ENCODE peak calls at places on chromosomes 1 and 21, in four cellular contexts. M, H, X and L are unnamed samples. For H3K4me1, the result is how much of the 10 kb centered on the place peaks cover.

GRCh38 chr1:189513091-189513490 is 964.6 kb downstream of the BRINP3 start:
- DNase-seq in H (no peak), M (no peak), X (no peak), L (no peak)

GRCh38 chr1:970242-970972 is 4.1 kb downstream of the PLEKHN1 start:
- DNase-seq in H (no peak), X (no peak), M (no peak), L (no peak)

GRCh38 chr1:145786271-145786670 is 37.6 kb downstream of the RNF115 start:
- DNase-seq in X (no peak), M (no peak), H (no peak), L (no peak)

GRCh38 chr1:34763142-34763781 is 3.7 kb downstream of the GJB4 start:
- DNase-seq in H (no peak), M (no peak), X (no peak), L (no peak)

GRCh38 chr21:21788591-21788990 is 790.4 kb downstream of the NCAM2 start:
- DNase-seq in H (no peak), M (no peak), X (no peak), L (no peak)

GRCh38 chr1:172969611-172970010 is 81.1 kb downstream of the TNFSF18 start:
- DNase-seq in X (no peak), M (no peak), H (no peak), L (no peak)

GRCh38 chr1:229430761-229431269 is 3.1 kb downstream of the ACTA1 start:
- DNase-seq in X (peak), M (no peak), H (peak), L (peak)

GRCh38 chr1:156864796-156865195 is 4.1 kb downstream of the NTRK1 start:
- DNase-seq in M (no peak), X (no peak), H (no peak), L (no peak)

GRCh38 chr1:11543796-11544195 is 64.8 kb downstream of the DISP3 start:
- DNase-seq in X (no peak), M (no peak), H (no peak), L (no peak)

GRCh38 chr1:218996362-218996761 is 177.3 kb upstream of the LYPLAL1 start:
- DNase-seq in X (no peak), H (no peak), M (no peak), L (no peak)

GRCh38 chr1:166039805-166040204 is 127.0 kb downstream of the FAM78B start:
- DNase-seq in M (no peak), H (no peak), X (no peak), L (no peak)

GRCh38 chr1:240701412-240701811 is 89.5 kb upstream of the GREM2 start:
- DNase-seq in M (no peak), H (no peak), X (no peak), L (no peak)

DNA sequence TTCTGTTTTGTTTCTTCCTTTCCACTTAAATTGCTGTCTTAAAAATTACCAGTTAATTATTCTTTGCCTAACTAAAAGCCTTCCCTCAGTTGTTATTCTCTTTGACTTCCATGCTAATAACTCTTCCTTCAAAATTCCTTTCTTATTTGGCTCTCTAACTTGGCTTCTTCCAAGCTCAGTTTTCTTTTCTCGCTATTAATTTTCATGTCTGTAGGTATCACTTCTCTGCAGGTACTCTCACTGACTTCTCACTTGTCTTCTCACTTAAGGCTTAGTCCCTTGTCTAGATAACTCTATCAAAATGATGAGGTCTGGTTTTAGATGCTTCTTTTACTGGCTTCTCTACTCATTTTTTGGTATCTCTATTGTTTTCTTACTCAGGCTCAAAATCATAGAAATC is 10.1 kb downstream of the CDC7 start:
- DNase-seq in M (no peak), X (no peak), H (no peak), L (no peak)
- H3K27ac ChIP-seq in M (no peak), X (no peak), H (no peak), L (no peak)

GRCh38 chr1:31234870-31235269 is 4.8 kb downstream of the NKAIN1 start:
- DNase-seq in X (no peak), H (no peak), M (no peak), L (no peak)
- H3K4me1 ChIP-seq in X (under half), H (under half), M (under half), L (under half)

GRCh38 chr1:154574715-154575114 is 7.1 kb downstream of the CHRNB2 start:
- DNase-seq in H (no peak), X (no peak), M (no peak), L (no peak)
- H3K27ac ChIP-seq in H (no peak), X (no peak), M (no peak), L (no peak)

DNA sequence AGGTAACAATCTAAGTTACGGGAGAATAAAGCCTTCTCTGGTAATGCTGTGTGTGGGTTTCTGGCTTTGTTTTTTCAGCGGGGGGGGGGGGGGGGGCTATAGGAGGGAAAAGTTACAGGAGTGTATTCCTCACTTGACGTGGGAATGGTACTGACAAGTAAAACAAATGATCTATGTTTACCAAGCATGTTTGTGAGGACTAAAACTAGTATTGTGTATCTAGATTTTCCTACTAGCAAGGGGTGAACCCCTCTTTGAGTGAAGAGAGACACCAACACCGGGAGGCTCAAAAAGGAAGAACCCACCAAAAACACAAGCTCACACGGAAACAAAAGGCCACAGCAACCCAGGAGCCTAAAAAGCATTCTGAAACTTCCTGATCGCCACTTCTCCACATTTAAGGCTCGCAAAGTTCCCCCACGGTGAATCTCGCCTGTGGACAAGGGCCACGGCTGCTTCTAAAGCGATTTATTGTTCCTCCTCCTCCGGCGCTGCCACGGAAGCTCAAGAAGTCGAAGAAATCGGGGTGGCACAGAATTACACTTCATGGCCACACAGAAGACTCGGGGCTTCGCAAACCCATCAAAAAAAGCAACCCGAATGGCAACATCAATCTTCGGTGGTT is 720 bp downstream of the PUM1 start:
- DNase-seq in M (no peak), X (peak), H (peak), L (peak)
- H3K4me1 ChIP-seq in M (under half), X (half or more), H (under half), L (under half)

DNA sequence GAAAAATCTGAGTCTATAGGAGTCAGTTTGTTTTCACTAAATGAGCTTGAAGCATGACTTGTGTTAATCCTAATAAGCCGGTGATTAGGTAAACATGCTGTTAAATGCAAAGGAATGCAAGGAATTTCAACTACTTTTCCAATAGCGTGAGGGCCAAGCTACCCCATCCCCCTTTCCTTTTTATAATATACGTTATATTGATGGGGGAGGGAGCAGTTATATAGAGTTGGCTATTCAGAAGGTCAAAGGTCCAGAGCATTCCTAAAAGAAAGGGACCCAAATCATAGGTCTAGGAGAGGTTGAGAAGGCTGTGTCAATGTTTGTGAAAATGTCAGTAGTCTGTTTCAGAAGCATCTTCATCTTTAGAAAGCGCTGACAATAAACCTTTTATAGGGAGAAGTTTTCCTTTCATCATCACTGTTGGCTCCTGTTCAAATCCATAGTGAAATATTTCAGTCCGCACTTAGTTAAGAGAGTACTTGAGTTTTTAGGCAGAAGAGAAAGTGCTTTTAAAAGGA is 3.8 kb downstream of the CCN1 start:
- DNase-seq in H (no peak), X (no peak), M (no peak), L (no peak)
- H3K27ac ChIP-seq in H (peak), X (peak), M (no peak), L (no peak)

DNA sequence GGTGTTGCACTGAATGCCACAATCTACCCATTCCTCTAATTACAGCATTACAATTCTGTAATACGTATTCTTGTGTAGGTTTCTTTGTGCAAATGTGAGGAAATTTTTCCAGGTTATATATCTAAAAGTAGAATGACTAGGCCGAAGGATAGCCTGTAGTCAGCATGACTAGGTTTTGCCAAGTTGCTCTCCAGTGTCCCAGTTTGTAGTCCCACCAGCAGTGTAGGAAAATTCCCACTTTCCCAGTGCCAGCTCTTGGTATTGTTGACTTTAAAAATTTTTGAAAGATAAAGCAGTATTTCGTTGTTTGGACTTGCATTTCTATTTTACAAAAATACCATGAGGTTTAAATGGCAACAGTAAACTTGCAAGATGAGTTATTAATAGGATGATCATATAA is 3.0 kb downstream of the PARK7 start:
- DNase-seq in M (no peak), H (no peak), X (no peak), L (no peak)
- H3K4me1 ChIP-seq in M (under half), H (under half), X (half or more), L (under half)